ENCODE peak calls at places on chromosomes 12 and 14, in nine cellular contexts. T is left ventricle myocardium inferior, X is A549, A is cardiac muscle cell, I is mammary epithelial cell, F is K562, B is AG09309, G is breast epithelium, H is cardiac fibroblast. D is an unnamed sample.

GRCh38 chr14:90580381-90581335 is 183.8 kb downstream of the CALM1 start:
- DNase-seq in T (no peak), X (no peak), A (peak), I (no peak), F (peak), B (no peak), G (no peak), H (no peak), D (peak)

GRCh38 chr12:3255071-3255470 is 177.9 kb downstream of the TSPAN9 start:
- DNase-seq in T (peak), X (no peak), A (no peak), I (no peak), F (no peak), B (no peak), G (no peak), H (no peak), D (no peak)

GRCh38 chr12:40697566-40698257 is 5.5 kb downstream of the CNTN1 start:
- DNase-seq in T (no peak), X (no peak), A (no peak), I (peak), F (no peak), B (no peak), G (no peak), H (no peak), D (no peak)

GRCh38 chr14:55129428-55130193 is 559 bp downstream of the LGALS3 start:
- DNase-seq in T (peak), X (peak), A (peak), I (peak), F (no peak), B (no peak), G (peak), H (peak), D (peak)

GRCh38 chr14:102403028-102403427 is 40.3 kb downstream of the TECPR2 start:
- DNase-seq in T (no peak), X (no peak), A (no peak), I (no peak), F (no peak), B (no peak), G (no peak), H (no peak), D (no peak)

GRCh38 chr12:12610711-12611110 is 965 bp upstream of the CREBL2 start:
- DNase-seq in T (no peak), X (no peak), A (no peak), I (no peak), F (no peak), B (no peak), G (no peak), H (no peak), D (no peak)

GRCh38 chr12:111094157-111094772 is 173.9 kb upstream of the MYL2 start:
- DNase-seq in T (no peak), X (no peak), A (no peak), I (no peak), F (no peak), B (no peak), G (no peak), H (no peak), D (no peak)

GRCh38 chr14:92103363-92103762 is 3.0 kb downstream of the ATXN3 start:
- DNase-seq in T (no peak), X (no peak), A (no peak), I (peak), F (no peak), B (no peak), G (no peak), H (no peak), D (no peak)

GRCh38 chr12:88266851-88267360 is 124.8 kb downstream of the TMTC3 start:
- DNase-seq in T (no peak), X (no peak), A (no peak), I (no peak), F (no peak), B (no peak), G (no peak), H (no peak), D (peak)

GRCh38 chr12:124302807-124303578 is 8.1 kb downstream of the RFLNA start:
- DNase-seq in T (no peak), X (no peak), A (no peak), I (no peak), F (no peak), B (no peak), G (no peak), H (no peak), D (no peak)

GRCh38 chr14:85527458-85527857 is 2.5 kb upstream of the FLRT2 start:
- DNase-seq in T (no peak), X (no peak), A (no peak), I (no peak), F (no peak), B (no peak), G (no peak), H (peak), D (peak)

GRCh38 chr14:85529803-85530574 is at the start of gene FLRT2:
- DNase-seq in T (peak), X (peak), A (peak), I (peak), F (no peak), B (no peak), G (no peak), H (peak), D (peak)

GRCh38 chr14:85528080-85528881 is 1.7 kb upstream of the FLRT2 start:
- DNase-seq in T (no peak), X (peak), A (peak), I (peak), F (no peak), B (peak), G (no peak), H (peak), D (peak)

GRCh38 chr14:85530626-85531025 is 682 bp downstream of the FLRT2 start:
- DNase-seq in T (no peak), X (no peak), A (no peak), I (no peak), F (no peak), B (no peak), G (no peak), H (no peak), D (no peak)

GRCh38 chr14:85528882-85529585 is 910 bp upstream of the FLRT2 start:
- DNase-seq in T (no peak), X (no peak), A (no peak), I (peak), F (no peak), B (no peak), G (no peak), H (peak), D (peak)
- TF ChIP-seq CTCF in T (no peak), X (no peak), A (no peak), I (no peak), F (no peak), B (no peak), G (no peak), H (no peak), D (no peak)

DNA sequence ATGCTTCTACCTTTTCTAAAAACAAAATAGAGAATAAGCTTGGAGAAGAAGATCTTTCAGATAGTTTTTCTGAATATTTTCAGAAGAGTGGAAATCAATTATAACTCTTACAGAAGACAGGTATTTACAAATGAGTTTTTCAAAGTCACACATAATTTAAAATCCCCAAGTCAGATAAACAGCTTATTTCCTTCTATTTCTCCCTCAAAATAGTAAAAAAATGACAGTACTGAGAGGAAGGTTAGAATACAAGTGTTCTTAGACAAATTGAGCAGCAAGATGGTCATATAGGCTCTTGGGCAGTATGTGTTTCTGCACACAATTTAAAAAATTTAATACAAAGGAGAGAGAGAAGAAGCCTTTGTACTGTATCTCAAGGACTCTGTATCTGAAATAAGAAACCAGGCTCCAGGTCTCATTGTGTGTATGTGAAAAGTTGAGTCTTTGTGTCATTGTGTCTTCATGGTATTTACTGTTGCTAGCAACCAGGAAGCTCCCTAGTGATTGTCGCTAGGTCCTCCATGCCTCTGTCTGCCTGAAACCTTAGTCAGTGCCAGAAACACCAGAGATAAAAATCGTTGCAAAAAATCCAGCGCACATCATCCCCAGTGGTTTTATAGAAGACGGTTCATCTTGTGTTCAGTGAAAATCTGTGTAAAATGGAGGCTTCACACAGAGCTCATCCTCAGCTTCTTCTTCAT is 12.9 kb upstream of the TUBA1A start:
- DNase-seq in T (no peak), X (no peak), A (no peak), I (peak), F (peak), B (peak), G (peak), H (peak), D (peak)
- H3K4me3 ChIP-seq in T (peak), X (no peak), A (no peak), I (no peak), F (no peak), B (no peak), G (peak), H (no peak), D (no peak)

DNA sequence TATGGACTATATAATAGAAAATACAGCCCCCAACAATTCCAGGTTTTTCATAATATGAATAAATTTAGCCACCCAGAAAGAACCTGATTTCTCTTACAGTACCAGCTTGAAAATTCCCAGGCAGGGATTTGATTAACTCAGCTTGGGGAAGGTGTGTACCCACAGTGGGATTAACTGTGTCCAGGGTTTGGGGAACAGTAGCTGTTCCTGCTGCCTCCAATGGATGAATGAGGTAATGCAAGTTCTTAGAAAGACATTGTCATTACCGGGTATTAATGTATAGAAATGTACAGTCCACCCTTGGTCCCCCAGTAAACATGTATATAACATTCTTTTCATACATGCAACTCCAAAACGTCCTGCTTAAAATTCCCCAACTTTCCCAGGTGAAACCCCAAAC is 115.6 kb downstream of the LRIG3 start:
- DNase-seq in T (no peak), X (peak), A (no peak), I (no peak), F (peak), B (no peak), G (no peak), H (no peak), D (no peak)
- TF ChIP-seq CTCF in T (peak), X (peak), A (peak), I (peak), F (peak), B (peak), G (peak), H (peak), D (peak)

GRCh38 chr12:49549735-49550710 is 11.2 kb downstream of the KCNH3 start:
- DNase-seq in T (no peak), X (no peak), A (no peak), I (no peak), F (no peak), B (no peak), G (no peak), H (no peak), D (no peak)
- H3K4me3 ChIP-seq in T (peak), X (no peak), A (no peak), I (no peak), F (no peak), B (no peak), G (peak), H (no peak), D (no peak)

DNA sequence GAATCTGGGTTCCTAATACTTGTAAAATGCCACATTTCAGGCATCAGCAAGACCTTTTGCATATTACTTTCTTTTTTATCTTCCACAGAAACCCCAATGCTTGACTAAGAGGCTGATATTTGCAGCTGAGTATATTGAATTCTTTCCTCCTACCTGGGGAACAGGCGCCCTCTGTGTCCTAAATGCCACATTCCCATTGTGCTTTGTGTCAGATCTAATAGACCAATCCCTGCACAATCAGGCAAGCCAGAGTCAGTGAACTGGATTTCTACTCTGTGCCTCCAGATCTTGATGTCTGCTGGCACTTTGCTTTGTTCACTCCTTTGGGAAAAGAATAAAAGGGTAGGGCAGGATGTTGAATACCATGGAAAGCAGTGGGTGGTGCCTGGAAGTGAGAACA is 22.4 kb upstream of the TAS2R42 start:
- DNase-seq in T (no peak), X (no peak), A (peak), I (no peak), F (no peak), B (no peak), G (no peak), H (no peak), D (no peak)
- TF ChIP-seq CTCF in T (no peak), X (no peak), A (no peak), I (no peak), F (no peak), B (no peak), G (no peak), H (no peak), D (no peak)

GRCh38 chr14:105196228-105196960 is 15.3 kb upstream of the NUDT14 start:
- DNase-seq in T (peak), X (no peak), A (peak), I (no peak), F (peak), B (no peak), G (no peak), H (no peak), D (no peak)
- H3K4me3 ChIP-seq in T (peak), X (no peak), A (peak), I (no peak), F (no peak), B (no peak), G (peak), H (no peak), D (no peak)

DNA sequence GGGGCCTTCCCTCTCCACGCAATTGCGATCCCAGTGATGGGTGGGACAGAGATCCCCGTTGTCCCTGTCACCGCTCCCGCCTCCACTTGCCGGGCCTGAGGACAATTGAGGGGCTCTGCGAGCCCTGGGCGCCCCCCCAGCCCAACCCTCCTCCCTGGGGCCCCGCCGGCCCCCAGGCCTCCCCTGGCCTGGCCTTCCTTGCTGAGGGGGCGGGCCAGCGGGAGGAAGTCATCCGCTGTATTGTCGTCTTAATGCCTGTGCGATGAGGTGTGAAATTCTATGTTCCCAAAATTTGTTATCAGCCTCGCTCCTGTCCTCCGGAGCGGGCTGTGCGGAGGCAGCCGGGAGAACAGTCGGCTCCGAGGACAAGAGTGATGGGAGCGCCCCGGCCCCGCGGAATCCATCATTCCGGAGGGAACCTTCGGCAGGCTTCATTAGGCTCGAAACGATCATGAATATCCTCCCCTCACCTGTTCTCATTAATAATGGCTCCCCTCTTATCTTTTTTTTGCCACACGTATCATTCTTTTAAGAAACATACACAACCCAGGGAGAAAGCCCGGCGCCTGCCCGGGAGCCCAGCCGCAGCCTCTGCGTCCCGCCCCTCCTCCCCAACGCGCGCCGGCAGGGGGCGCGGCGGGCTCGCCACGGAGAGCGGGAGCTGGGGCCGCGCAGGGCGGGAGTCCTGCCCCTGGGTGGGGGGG is 17.3 kb upstream of the DLK1 start:
- DNase-seq in T (peak), X (peak), A (peak), I (no peak), F (no peak), B (no peak), G (peak), H (no peak), D (peak)
- TF ChIP-seq CTCF in T (peak), X (peak), A (peak), I (no peak), F (no peak), B (no peak), G (peak), H (no peak), D (peak)

GRCh38 chr14:75258803-75259509 is 19.7 kb upstream of the FOS start:
- DNase-seq in T (peak), X (peak), A (peak), I (peak), F (peak), B (peak), G (peak), H (peak), D (peak)
- H3K4me3 ChIP-seq in T (peak), X (peak), A (peak), I (peak), F (peak), B (peak), G (peak), H (peak), D (peak)

D was measured in choroid plexus epithelial cell.